ENCODE peak calls at places on chromosomes 16 and 17, in five cellular contexts. One of them, this sample, is unnamed.
A peak's percentile ranks its signal among the peaks of the same experiment; 100 is the strongest.

GRCh38 chr17:30495586-30495985 is 18.4 kb downstream of the GOSR1 start:
- DNase-seq in GM04504: no peak
- DNase-seq in iPS-NIHi11: no peak
- DNase-seq in GM18507: no peak
- DNase-seq in left ventricle myocardium inferior: no peak
- DNase-seq in this sample: no peak

GRCh38 chr16:85847036-85847435 is 47.5 kb downstream of the COX4I1 start:
- DNase-seq in GM04504: no peak
- DNase-seq in iPS-NIHi11: no peak
- DNase-seq in GM18507: no peak
- DNase-seq in left ventricle myocardium inferior: no peak
- DNase-seq in this sample: no peak

GRCh38 chr17:4573115-4573514 is 11.2 kb upstream of the SMTNL2 start:
- DNase-seq in GM04504: no peak
- DNase-seq in iPS-NIHi11: no peak
- DNase-seq in GM18507: no peak
- DNase-seq in left ventricle myocardium inferior: no peak
- DNase-seq in this sample: no peak

GRCh38 chr17:79338589-79338988 is 264.0 kb downstream of the ENGASE start:
- DNase-seq in GM04504: peak; percentile 8
- DNase-seq in iPS-NIHi11: no peak
- DNase-seq in GM18507: no peak
- DNase-seq in left ventricle myocardium inferior: no peak
- DNase-seq in this sample: no peak

GRCh38 chr16:15690296-15690695 is 40.3 kb downstream of the NDE1 start:
- DNase-seq in GM04504: no peak
- DNase-seq in iPS-NIHi11: no peak
- DNase-seq in GM18507: no peak
- DNase-seq in left ventricle myocardium inferior: no peak
- DNase-seq in this sample: no peak

GRCh38 chr16:25155553-25156460 is 44.3 kb downstream of the LCMT1 start:
- DNase-seq in GM04504: no peak
- DNase-seq in iPS-NIHi11: no peak
- DNase-seq in GM18507: no peak
- DNase-seq in left ventricle myocardium inferior: no peak
- DNase-seq in this sample: no peak

GRCh38 chr16:87052506-87052905 is 264.7 kb downstream of the C16orf95 start:
- DNase-seq in GM04504: no peak
- DNase-seq in iPS-NIHi11: no peak
- DNase-seq in GM18507: no peak
- DNase-seq in left ventricle myocardium inferior: no peak
- DNase-seq in this sample: no peak

GRCh38 chr17:54992797-54993639 is 24.5 kb downstream of the STXBP4 start:
- DNase-seq in GM04504: peak; percentile 15
- DNase-seq in iPS-NIHi11: peak; percentile 35
- DNase-seq in GM18507: no peak
- DNase-seq in left ventricle myocardium inferior: no peak
- DNase-seq in this sample: no peak

GRCh38 chr16:57624044-57624688 is 4.3 kb upstream of the ADGRG1 start:
- DNase-seq in GM04504: no peak
- DNase-seq in iPS-NIHi11: no peak
- DNase-seq in GM18507: no peak
- DNase-seq in left ventricle myocardium inferior: no peak
- DNase-seq in this sample: no peak

GRCh38 chr17:924711-925480 is 54.7 kb downstream of the NXN start:
- DNase-seq in GM04504: no peak
- DNase-seq in iPS-NIHi11: no peak
- DNase-seq in GM18507: no peak
- DNase-seq in left ventricle myocardium inferior: no peak
- DNase-seq in this sample: no peak

GRCh38 chr17:81518113-81518784 is 5.7 kb upstream of the ACTG1 start:
- DNase-seq in GM04504: no peak
- DNase-seq in iPS-NIHi11: peak; percentile 32
- DNase-seq in GM18507: no peak
- DNase-seq in left ventricle myocardium inferior: no peak
- DNase-seq in this sample: no peak

GRCh38 chr17:48961516-48962233 is 6.7 kb downstream of the GIP start:
- DNase-seq in GM04504: peak; percentile 33
- DNase-seq in iPS-NIHi11: peak; percentile 68
- DNase-seq in GM18507: no peak
- DNase-seq in left ventricle myocardium inferior: no peak
- DNase-seq in this sample: no peak

GRCh38 chr16:68235105-68235881 is 634 bp downstream of the ESRP2 start:
- DNase-seq in GM04504: no peak
- DNase-seq in iPS-NIHi11: peak; percentile 67
- DNase-seq in GM18507: no peak
- DNase-seq in left ventricle myocardium inferior: no peak
- DNase-seq in this sample: peak; percentile 30

GRCh38 chr16:4918790-4919210 is 18.1 kb downstream of the PPL start:
- DNase-seq in GM04504: no peak
- DNase-seq in iPS-NIHi11: peak; percentile 65
- DNase-seq in GM18507: no peak
- DNase-seq in left ventricle myocardium inferior: no peak
- DNase-seq in this sample: no peak

GRCh38 chr17:6599364-6599763 is 41.1 kb downstream of the KIAA0753 start:
- DNase-seq in GM04504: no peak
- DNase-seq in iPS-NIHi11: no peak
- DNase-seq in GM18507: no peak
- DNase-seq in left ventricle myocardium inferior: no peak
- DNase-seq in this sample: no peak

GRCh38 chr16:77834600-77834963 is 46.2 kb downstream of the VAT1L start:
- DNase-seq in GM04504: peak; percentile 79
- DNase-seq in iPS-NIHi11: no peak
- DNase-seq in GM18507: no peak
- DNase-seq in left ventricle myocardium inferior: no peak
- DNase-seq in this sample: no peak

GRCh38 chr16:55368205-55368604 is 44.2 kb downstream of the IRX6 start:
- DNase-seq in GM04504: no peak
- DNase-seq in iPS-NIHi11: no peak
- DNase-seq in GM18507: no peak
- DNase-seq in left ventricle myocardium inferior: no peak
- DNase-seq in this sample: no peak

GRCh38 chr17:16342979-16343378 is 10.3 kb downstream of the CENPV start:
- DNase-seq in GM04504: peak; percentile 23
- DNase-seq in iPS-NIHi11: no peak
- DNase-seq in GM18507: no peak
- DNase-seq in left ventricle myocardium inferior: no peak
- DNase-seq in this sample: peak; percentile 75

GRCh38 chr16:68072038-68072695 is 13.0 kb upstream of the NFATC3 start:
- DNase-seq in GM04504: peak; percentile 71
- DNase-seq in iPS-NIHi11: no peak
- DNase-seq in GM18507: no peak
- DNase-seq in left ventricle myocardium inferior: no peak
- DNase-seq in this sample: peak; percentile 95

GRCh38 chr16:85413713-85414663 is 199.1 kb upstream of the GSE1 start:
- DNase-seq in GM04504: no peak
- DNase-seq in iPS-NIHi11: no peak
- DNase-seq in GM18507: no peak
- DNase-seq in left ventricle myocardium inferior: no peak
- DNase-seq in this sample: no peak

GRCh38 chr16:2205104-2205966 is at the start of gene MLST8:
- DNase-seq in GM04504: peak; percentile 69
- DNase-seq in iPS-NIHi11: peak; percentile 96
- DNase-seq in GM18507: peak; percentile 93
- DNase-seq in left ventricle myocardium inferior: peak; percentile 88
- DNase-seq in this sample: peak; percentile 88

GRCh38 chr17:17782425-17783120 is 54.2 kb downstream of the SREBF1 start:
- DNase-seq in GM04504: no peak
- DNase-seq in iPS-NIHi11: no peak
- DNase-seq in GM18507: no peak
- DNase-seq in left ventricle myocardium inferior: no peak
- DNase-seq in this sample: peak; percentile 42

GRCh38 chr16:69399361-69399760 is 13.6 kb upstream of the TERF2 start:
- DNase-seq in GM04504: no peak
- DNase-seq in iPS-NIHi11: no peak
- DNase-seq in GM18507: no peak
- DNase-seq in left ventricle myocardium inferior: no peak
- DNase-seq in this sample: no peak

GRCh38 chr17:7656958-7657715 is 6.4 kb downstream of the ATP1B2 start:
- DNase-seq in GM04504: no peak
- DNase-seq in iPS-NIHi11: peak; percentile 77
- DNase-seq in GM18507: no peak
- DNase-seq in left ventricle myocardium inferior: peak; percentile 73
- DNase-seq in this sample: peak; percentile 56

GRCh38 chr16:1788708-1789100 is 4.8 kb downstream of the IGFALS start:
- DNase-seq in GM04504: no peak
- DNase-seq in iPS-NIHi11: no peak
- DNase-seq in GM18507: no peak
- DNase-seq in left ventricle myocardium inferior: no peak
- DNase-seq in this sample: peak; percentile 12

GRCh38 chr17:63329876-63330275 is 116.2 kb downstream of the CYB561 start:
- DNase-seq in GM04504: no peak
- DNase-seq in iPS-NIHi11: no peak
- DNase-seq in GM18507: no peak
- DNase-seq in left ventricle myocardium inferior: no peak
- DNase-seq in this sample: no peak

This sample was measured in psoas muscle.